ENCODE peak calls at places on chromosomes 11 and 22, in four cellular contexts. L is HCT116, I is stomach, Y is body of pancreas. P is an unnamed sample.

GRCh38 chr11:34926101-34926830 is 9.8 kb downstream of the PDHX start:
- DNase-seq in L (peak), I (no peak), Y (peak), P (peak)

GRCh38 chr11:125079151-125079877 is 16.2 kb downstream of the SLC37A2 start:
- DNase-seq in L (no peak), I (no peak), Y (no peak), P (no peak)

GRCh38 chr11:79087238-79087956 is 353.4 kb downstream of the TENM4 start:
- DNase-seq in L (no peak), I (no peak), Y (peak), P (no peak)

GRCh38 chr22:17980638-17981051 is 43.7 kb downstream of the MICAL3 start:
- DNase-seq in L (no peak), I (peak), Y (no peak), P (peak)

GRCh38 chr22:46070215-46070721 is 80.1 kb upstream of the PPARA start:
- DNase-seq in L (no peak), I (peak), Y (peak), P (no peak)

GRCh38 chr11:23954730-23955129 is 542.1 kb upstream of the LUZP2 start:
- DNase-seq in L (no peak), I (no peak), Y (no peak), P (no peak)

GRCh38 chr11:75011357-75011756 is 22.6 kb downstream of the NEU3 start:
- DNase-seq in L (no peak), I (no peak), Y (no peak), P (no peak)

GRCh38 chr11:93728792-93729128 is 12.5 kb downstream of the TAF1D start:
- DNase-seq in L (no peak), I (no peak), Y (no peak), P (no peak)

GRCh38 chr11:78715639-78716311 is 141.1 kb upstream of the NARS2 start:
- DNase-seq in L (peak), I (peak), Y (peak), P (peak)

GRCh38 chr11:10657308-10658271 is 36.0 kb downstream of the IRAG1 start:
- DNase-seq in L (no peak), I (no peak), Y (no peak), P (peak)

GRCh38 chr11:86461892-86462291 is 87.2 kb downstream of the CCDC81 start:
- DNase-seq in L (no peak), I (no peak), Y (no peak), P (no peak)

GRCh38 chr11:114366331-114367243 is 33.7 kb downstream of the C11orf71 start:
- DNase-seq in L (no peak), I (no peak), Y (no peak), P (no peak)

GRCh38 chr11:62770778-62771143 is 435 bp upstream of the TAF6L start:
- DNase-seq in L (no peak), I (no peak), Y (peak), P (peak)

GRCh38 chr11:70470127-70470526 is 71.8 kb downstream of the CTTN start:
- DNase-seq in L (no peak), I (peak), Y (no peak), P (peak)

GRCh38 chr11:26228778-26229177 is 103.2 kb upstream of the ANO3 start:
- DNase-seq in L (no peak), I (no peak), Y (no peak), P (no peak)

GRCh38 chr11:123531325-123531724 is 101.3 kb downstream of the GRAMD1B start:
- DNase-seq in L (no peak), I (no peak), Y (no peak), P (no peak)

GRCh38 chr11:91248199-91248807 is 976.3 kb upstream of the FAT3 start:
- DNase-seq in L (peak), I (peak), Y (no peak), P (peak)

DNA sequence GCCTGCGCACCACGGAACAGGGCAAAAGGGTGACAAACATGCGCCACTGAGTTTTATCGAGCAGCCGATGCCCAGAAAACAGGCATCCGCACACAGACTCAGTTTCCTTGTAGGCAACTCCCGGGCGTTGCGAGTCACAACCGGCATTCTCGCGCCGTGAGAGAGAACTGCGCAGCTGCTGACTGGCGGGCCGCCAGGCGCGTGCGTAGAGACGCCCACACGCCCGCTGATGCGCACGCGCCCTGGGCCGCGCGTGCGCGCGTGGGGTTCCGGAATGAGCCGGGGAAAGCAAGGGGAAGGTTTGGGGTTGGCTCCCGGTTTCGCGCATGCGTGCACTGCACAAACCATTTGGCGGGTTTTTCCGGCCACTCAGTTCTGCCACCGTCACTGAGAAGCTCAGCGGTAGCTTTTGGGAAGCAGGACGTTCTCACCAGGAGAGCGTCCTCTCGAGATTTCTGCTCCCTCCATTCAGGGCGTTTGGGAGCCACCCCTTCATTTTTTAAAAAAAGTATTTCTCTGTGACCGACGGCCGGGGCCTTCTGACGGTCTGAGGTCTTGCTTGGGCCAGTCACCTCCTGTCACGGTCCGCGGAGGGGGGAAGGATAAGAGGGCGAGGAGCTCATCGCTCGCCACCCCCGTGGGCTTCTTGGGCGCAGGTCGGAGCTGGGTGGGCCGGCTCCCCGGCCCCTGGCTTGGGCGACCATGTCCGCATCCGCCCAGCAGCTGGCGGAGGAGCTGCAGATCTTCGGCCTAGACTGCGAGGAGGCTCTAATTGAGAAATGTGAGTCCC is at the start of gene POLA2:
- DNase-seq in L (peak), I (peak), Y (peak), P (peak)
- TF ChIP-seq POLR2A in L (peak), I (no peak), Y (peak), P (peak)

DNA sequence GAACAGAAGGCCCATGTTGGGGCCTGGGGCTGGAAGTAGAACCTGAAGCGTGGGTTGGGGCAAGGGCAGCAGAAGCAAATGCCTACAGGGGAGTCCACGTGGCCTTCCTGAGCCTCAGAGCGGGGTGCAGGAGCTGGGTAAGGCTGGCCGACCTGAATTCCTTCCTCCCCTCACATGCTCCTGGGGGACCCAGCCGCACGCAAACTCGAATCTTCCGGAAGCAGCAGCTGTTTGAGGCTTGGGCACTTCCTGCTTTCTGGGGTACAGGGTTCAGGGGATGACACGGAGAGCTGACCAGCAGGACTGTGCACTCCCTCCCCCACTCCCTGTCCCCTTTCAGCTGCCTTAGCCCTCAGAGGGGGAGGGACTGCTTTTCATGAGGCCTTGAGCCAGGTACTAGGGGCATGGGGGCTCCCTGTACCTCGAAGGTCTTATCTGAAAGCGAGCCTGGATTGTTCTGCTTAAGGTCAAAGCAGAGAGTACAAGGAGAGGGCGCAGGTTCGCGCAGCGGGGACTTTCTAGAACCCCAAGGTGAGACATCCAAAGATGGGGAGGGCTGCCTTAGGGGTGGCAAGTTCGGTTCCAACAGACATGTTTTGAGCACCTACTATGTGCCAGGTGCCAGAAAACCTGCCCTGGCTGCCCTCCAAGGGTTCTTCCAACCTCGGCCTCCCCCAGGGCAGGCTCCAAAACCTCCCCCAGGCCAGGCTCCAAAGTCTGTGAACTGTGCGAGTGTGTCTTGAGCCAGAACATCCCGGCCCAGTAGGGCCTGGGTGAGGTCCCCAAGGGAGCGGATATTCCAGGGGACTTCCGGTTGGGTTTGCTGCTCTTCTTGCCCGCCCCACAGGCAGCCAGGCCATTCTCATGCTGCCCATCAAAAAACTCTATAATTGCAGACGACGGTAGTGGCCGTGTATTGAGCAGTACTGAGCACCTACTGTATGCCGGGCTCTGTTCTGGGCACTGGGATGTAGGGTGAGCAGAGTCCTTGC is 1.7 kb downstream of the NCF4 start:
- DNase-seq in L (no peak), I (peak), Y (peak), P (peak)
- TF ChIP-seq POLR2A in L (no peak), I (no peak), Y (no peak), P (no peak)

GRCh38 chr11:2767751-2768150 is 68.0 kb upstream of the KCNQ1OT1 start:
- DNase-seq in L (no peak), I (no peak), Y (no peak), P (no peak)
- TF ChIP-seq POLR2A in L (no peak), I (no peak), Y (no peak), P (no peak)

GRCh38 chr11:19573666-19574065 is 139.0 kb upstream of the NAV2 start:
- DNase-seq in L (no peak), I (no peak), Y (peak), P (no peak)
- TF ChIP-seq POLR2A in L (no peak), I (no peak), Y (no peak), P (no peak)

DNA sequence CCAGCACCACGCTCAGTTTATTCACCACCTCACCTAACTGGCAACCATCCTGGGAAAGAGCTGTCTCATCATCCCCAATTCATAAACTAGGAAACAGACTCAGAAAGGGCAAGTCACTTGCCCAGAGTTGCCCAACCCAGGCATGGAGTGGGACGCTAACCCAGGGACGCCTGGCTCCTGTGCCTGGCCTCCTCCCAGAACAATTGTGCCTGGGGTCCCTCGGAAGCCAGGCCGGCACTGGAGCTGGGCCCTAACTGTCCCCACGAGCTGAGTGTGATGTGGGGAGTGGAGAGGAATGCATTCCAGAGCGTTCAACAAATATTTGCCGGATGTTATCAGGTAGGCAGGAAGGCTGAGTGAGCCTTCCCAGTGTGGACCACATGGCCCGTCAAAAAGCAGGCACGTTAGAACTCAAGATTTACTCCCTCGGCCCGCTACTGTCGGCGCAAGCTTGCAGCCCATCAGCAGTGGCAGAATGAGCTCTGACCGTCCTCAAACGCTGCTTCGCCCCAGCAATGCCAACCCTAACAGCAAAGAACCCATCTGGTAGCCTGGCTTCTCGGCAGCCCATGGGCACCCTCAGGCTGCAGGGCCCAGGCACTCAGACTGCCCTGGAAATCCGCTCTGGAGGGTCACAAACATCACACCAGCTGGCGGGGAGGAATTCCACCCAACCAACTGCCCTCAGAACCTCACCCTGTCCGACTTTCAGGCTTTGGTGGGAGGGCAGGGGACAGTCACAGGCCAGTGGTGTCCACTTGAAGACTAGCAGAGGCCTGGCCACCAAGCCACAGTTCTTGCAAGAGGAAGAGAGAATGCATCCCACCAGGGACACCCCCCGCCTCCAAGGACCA is 35.6 kb downstream of the MYH9 start:
- DNase-seq in L (no peak), I (peak), Y (peak), P (no peak)
- TF ChIP-seq POLR2A in L (no peak), I (no peak), Y (peak), P (no peak)

DNA sequence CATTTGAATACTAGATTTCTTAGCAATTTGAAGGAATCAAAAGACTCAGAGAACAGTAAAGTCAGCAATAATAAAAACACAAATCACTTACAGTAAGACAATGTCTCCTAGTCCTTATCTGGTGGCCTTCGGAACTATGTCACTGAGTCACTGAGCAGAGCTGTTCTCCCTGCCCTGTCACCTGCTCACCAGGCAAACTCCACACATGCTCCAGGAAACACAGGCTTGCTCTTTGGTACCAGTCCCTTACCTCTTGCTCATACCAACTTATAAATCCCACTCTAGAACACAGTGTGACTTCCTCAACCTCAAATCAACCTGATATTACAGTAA is 81.1 kb upstream of the CHRM4 start:
- DNase-seq in L (peak), I (peak), Y (peak), P (no peak)
- TF ChIP-seq POLR2A in L (no peak), I (no peak), Y (no peak), P (no peak)

GRCh38 chr22:50244420-50245213 is at the start of gene TUBGCP6:
- DNase-seq in L (peak), I (peak), Y (peak), P (peak)
- TF ChIP-seq POLR2A in L (peak), I (peak), Y (peak), P (peak)

GRCh38 chr22:26970809-26971394 is 313.5 kb downstream of the MIAT start:
- DNase-seq in L (peak), I (no peak), Y (no peak), P (no peak)
- TF ChIP-seq POLR2A in L (no peak), I (no peak), Y (no peak), P (no peak)

DNA sequence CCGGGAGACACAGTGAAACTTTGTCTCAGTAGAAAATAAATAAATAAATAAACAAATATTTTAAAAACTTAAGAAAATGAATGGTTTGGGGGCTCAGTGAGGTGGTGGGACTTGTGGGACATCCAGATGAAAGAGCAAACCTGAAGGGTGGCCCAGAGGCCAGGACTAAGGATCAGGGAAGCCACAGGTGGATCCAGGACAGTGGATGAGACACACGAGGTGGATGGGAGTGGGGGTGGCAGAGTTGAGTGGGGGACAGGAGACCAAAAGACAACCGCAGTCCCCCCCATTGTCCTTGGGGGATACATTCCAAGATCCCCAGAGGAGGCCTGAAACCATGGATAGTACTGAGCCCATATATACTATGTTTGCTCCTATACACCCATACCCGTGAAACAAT is 7.1 kb downstream of the RFPL1 start:
- DNase-seq in L (no peak), I (no peak), Y (no peak), P (no peak)
- TF ChIP-seq POLR2A in L (no peak), I (no peak), Y (no peak), P (no peak)

P was measured in erythroblast.